ENCODE peak calls at places on chromosome 5, in four cellular contexts. One of them, this sample, is unnamed.

GRCh38 chr5:118687671-118688621 is 300.4 kb downstream of the DTWD2 start:
- DNase-seq in IMR-90: no peak
- DNase-seq in H9: no peak
- DNase-seq in H1: no peak
- DNase-seq in this sample: no peak

GRCh38 chr5:2207966-2208544 is 325.3 kb upstream of the IRX4 start:
- DNase-seq in IMR-90: no peak
- DNase-seq in H9: peak; percentile 80
- DNase-seq in H1: peak; percentile 80
- DNase-seq in this sample: peak; percentile 74

GRCh38 chr5:77709993-77710392 is 66.1 kb downstream of the TBCA start:
- DNase-seq in IMR-90: no peak
- DNase-seq in H9: no peak
- DNase-seq in H1: no peak
- DNase-seq in this sample: no peak

GRCh38 chr5:65790371-65791163 is 68.6 kb downstream of the NLN start:
- DNase-seq in IMR-90: no peak
- DNase-seq in H9: no peak
- DNase-seq in H1: no peak
- DNase-seq in this sample: peak; percentile 19

GRCh38 chr5:3382782-3383181 is 212.8 kb upstream of the IRX1 start:
- DNase-seq in IMR-90: no peak
- DNase-seq in H9: no peak
- DNase-seq in H1: no peak
- DNase-seq in this sample: no peak

GRCh38 chr5:105573575-105573974 is 2011.0 kb upstream of the NUDT12 start:
- DNase-seq in IMR-90: no peak
- DNase-seq in H9: no peak
- DNase-seq in H1: no peak
- DNase-seq in this sample: no peak

GRCh38 chr5:93348231-93348630 is 232.8 kb downstream of the NR2F1-AS1 start:
- DNase-seq in IMR-90: no peak
- DNase-seq in H9: no peak
- DNase-seq in H1: no peak
- DNase-seq in this sample: no peak

GRCh38 chr5:56075361-56075760 is 80.6 kb upstream of the IL6ST start:
- DNase-seq in IMR-90: peak; percentile 52
- DNase-seq in H9: no peak
- DNase-seq in H1: no peak
- DNase-seq in this sample: no peak

GRCh38 chr5:40277161-40277906 is 402.4 kb upstream of the PTGER4 start:
- DNase-seq in IMR-90: no peak
- DNase-seq in H9: no peak
- DNase-seq in H1: no peak
- DNase-seq in this sample: no peak

GRCh38 chr5:463952-464351 is 21.0 kb downstream of the EXOC3 start:
- DNase-seq in IMR-90: no peak
- DNase-seq in H9: no peak
- DNase-seq in H1: no peak
- DNase-seq in this sample: no peak

GRCh38 chr5:149235841-149236240 is 35.8 kb upstream of the AFAP1L1 start:
- DNase-seq in IMR-90: no peak
- DNase-seq in H9: no peak
- DNase-seq in H1: no peak
- DNase-seq in this sample: no peak

GRCh38 chr5:166856771-166857170 is 1434.7 kb upstream of the WWC1 start:
- DNase-seq in IMR-90: no peak
- DNase-seq in H9: no peak
- DNase-seq in H1: no peak
- DNase-seq in this sample: no peak

GRCh38 chr5:177427919-177428573 is 1.6 kb downstream of the GRK6 start:
- DNase-seq in IMR-90: no peak
- DNase-seq in H9: no peak
- DNase-seq in H1: no peak
- DNase-seq in this sample: no peak

GRCh38 chr5:140551872-140552271 is 4.4 kb downstream of the EIF4EBP3 start:
- DNase-seq in IMR-90: no peak
- DNase-seq in H9: no peak
- DNase-seq in H1: no peak
- DNase-seq in this sample: no peak

GRCh38 chr5:121171361-121171760 is 680.3 kb upstream of the FTMT start:
- DNase-seq in IMR-90: no peak
- DNase-seq in H9: no peak
- DNase-seq in H1: no peak
- DNase-seq in this sample: no peak

GRCh38 chr5:13976867-13977479 is 32.5 kb upstream of the DNAH5 start:
- DNase-seq in IMR-90: peak; percentile 70
- DNase-seq in H9: no peak
- DNase-seq in H1: no peak
- DNase-seq in this sample: peak; percentile 68

GRCh38 chr5:131718487-131719014 is 78.3 kb downstream of the FNIP1 start:
- DNase-seq in IMR-90: no peak
- DNase-seq in H9: no peak
- DNase-seq in H1: no peak
- DNase-seq in this sample: no peak

GRCh38 chr5:155532621-155533314 is 519.2 kb downstream of the KIF4B start:
- DNase-seq in IMR-90: no peak
- DNase-seq in H9: no peak
- DNase-seq in H1: no peak
- DNase-seq in this sample: no peak

GRCh38 chr5:175706499-175706898 is 48.6 kb downstream of the HRH2 start:
- DNase-seq in IMR-90: no peak
- DNase-seq in H9: no peak
- DNase-seq in H1: no peak
- DNase-seq in this sample: no peak

GRCh38 chr5:112263469-112263868 is 155.6 kb downstream of the EPB41L4A start:
- DNase-seq in IMR-90: no peak
- DNase-seq in H9: no peak
- DNase-seq in H1: no peak
- DNase-seq in this sample: no peak

GRCh38 chr5:171681061-171681460 is 104.6 kb upstream of the SMIM23 start:
- DNase-seq in IMR-90: no peak
- DNase-seq in H9: no peak
- DNase-seq in H1: no peak
- DNase-seq in this sample: no peak

GRCh38 chr5:82597437-82597836 is 319.3 kb upstream of the RPS23 start:
- DNase-seq in IMR-90: no peak
- DNase-seq in H9: peak; percentile 60
- DNase-seq in H1: no peak
- DNase-seq in this sample: peak; percentile 81

GRCh38 chr5:142884029-142884428 is 113.9 kb downstream of the ARHGAP26 start:
- DNase-seq in IMR-90: no peak
- DNase-seq in H9: no peak
- DNase-seq in H1: no peak
- DNase-seq in this sample: peak; percentile 42

GRCh38 chr5:142886956-142887355 is 116.8 kb downstream of the ARHGAP26 start:
- DNase-seq in IMR-90: no peak
- DNase-seq in H9: no peak
- DNase-seq in H1: no peak
- DNase-seq in this sample: no peak

GRCh38 chr5:142892021-142892420 is 121.8 kb downstream of the ARHGAP26 start:
- DNase-seq in IMR-90: no peak
- DNase-seq in H9: no peak
- DNase-seq in H1: no peak
- DNase-seq in this sample: peak; percentile 91

GRCh38 chr5:142886211-142886610 is 116.0 kb downstream of the ARHGAP26 start:
- DNase-seq in IMR-90: peak; percentile 33
- DNase-seq in H9: no peak
- DNase-seq in H1: no peak
- DNase-seq in this sample: no peak

GRCh38 chr5:142888469-142889085 is 118.4 kb downstream of the ARHGAP26 start:
- DNase-seq in IMR-90: peak; percentile 73
- DNase-seq in H9: no peak
- DNase-seq in H1: no peak
- DNase-seq in this sample: peak; percentile 71
- H3K56ac ChIP-seq in IMR-90: no peak overlapping the region
- H3K56ac ChIP-seq in H9: no peak overlapping the region
- H3K56ac ChIP-seq in H1: no peak overlapping the region
- H3K56ac ChIP-seq in this sample: no peak overlapping the region

DNA sequence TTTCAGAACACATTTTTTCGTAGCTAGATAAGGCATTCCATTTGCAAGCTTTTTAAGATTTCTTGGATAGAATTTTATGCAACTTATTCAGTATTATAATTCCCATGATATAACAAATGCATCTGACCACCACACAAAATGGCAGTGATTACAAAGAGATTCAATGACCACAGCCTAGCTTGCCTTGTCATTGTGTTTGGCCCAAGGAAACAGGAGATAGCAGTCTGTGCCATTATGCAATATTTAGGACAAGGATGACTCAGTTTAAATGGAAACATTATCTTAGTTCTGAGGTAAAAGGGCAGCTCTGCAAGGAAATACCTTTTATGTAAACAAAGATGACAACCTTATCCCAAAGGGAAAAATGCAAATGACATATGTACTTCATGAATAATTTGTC is 89.8 kb downstream of the NUDT12 start:
- DNase-seq in IMR-90: peak; percentile 59
- DNase-seq in H9: no peak
- DNase-seq in H1: no peak
- DNase-seq in this sample: peak; percentile 19
- H3K56ac ChIP-seq in IMR-90: no peak overlapping the region
- H3K56ac ChIP-seq in H9: no peak overlapping the region
- H3K56ac ChIP-seq in H1: no peak overlapping the region
- H3K56ac ChIP-seq in this sample: no peak overlapping the region

GRCh38 chr5:68738841-68739240 is 355.0 kb upstream of the SLC30A5 start:
- DNase-seq in IMR-90: no peak
- DNase-seq in H9: no peak
- DNase-seq in H1: no peak
- DNase-seq in this sample: no peak

GRCh38 chr5:68744196-68744595 is 349.6 kb upstream of the SLC30A5 start:
- DNase-seq in IMR-90: no peak
- DNase-seq in H9: no peak
- DNase-seq in H1: no peak
- DNase-seq in this sample: no peak

GRCh38 chr5:68739752-68740151 is 354.1 kb upstream of the SLC30A5 start:
- DNase-seq in IMR-90: no peak
- DNase-seq in H9: no peak
- DNase-seq in H1: no peak
- DNase-seq in this sample: no peak

GRCh38 chr5:68738236-68738635 is 355.6 kb upstream of the SLC30A5 start:
- DNase-seq in IMR-90: no peak
- DNase-seq in H9: no peak
- DNase-seq in H1: no peak
- DNase-seq in this sample: no peak

GRCh38 chr5:68740204-68740910 is 353.5 kb upstream of the SLC30A5 start:
- DNase-seq in IMR-90: no peak
- DNase-seq in H9: no peak
- DNase-seq in H1: no peak
- DNase-seq in this sample: no peak
- H3K56ac ChIP-seq in IMR-90: no peak overlapping the region
- H3K56ac ChIP-seq in H9: no peak overlapping the region
- H3K56ac ChIP-seq in H1: no peak overlapping the region
- H3K56ac ChIP-seq in this sample: no peak overlapping the region

GRCh38 chr5:90477816-90478215 is 3.2 kb downstream of the POLR3G start:
- DNase-seq in IMR-90: no peak
- DNase-seq in H9: no peak
- DNase-seq in H1: no peak
- DNase-seq in this sample: no peak
- H3K56ac ChIP-seq in IMR-90: no peak overlapping the region
- H3K56ac ChIP-seq in H9: no peak overlapping the region
- H3K56ac ChIP-seq in H1: no peak overlapping the region
- H3K56ac ChIP-seq in this sample: peak overlapping the region; percentile 31

This sample was measured in mesendoderm.